ENCODE peak calls at places on chromosomes 4 and X, in ten cellular contexts. I, W, E, Y, G, A, J, X, Q and L are unnamed samples.

GRCh38 chrX:130628522-130628921 is 226.7 kb downstream of the RBMX2 start:
- DNase-seq in A (no peak), J (no peak), Y (no peak), X (no peak), Q (no peak), G (no peak), W (no peak), I (no peak), E (no peak), L (no peak)

GRCh38 chr4:151205722-151206121 is 71.2 kb upstream of the PRSS48 start:
- DNase-seq in E (no peak), X (no peak), Y (no peak), Q (no peak), I (no peak), A (no peak), J (no peak), W (no peak), G (no peak), L (no peak)

GRCh38 chrX:108292053-108292452 is 146.2 kb downstream of the COL4A6 start:
- DNase-seq in Q (no peak), G (no peak), W (no peak), X (no peak), E (no peak), Y (no peak), I (no peak), A (no peak), J (no peak), L (no peak)

GRCh38 chr4:152038238-152038637 is 277.4 kb upstream of the GATB start:
- DNase-seq in W (no peak), X (no peak), A (no peak), Q (no peak), E (no peak), G (no peak), Y (no peak), J (no peak), I (no peak), L (no peak)

GRCh38 chrX:43836435-43837184 is 45.6 kb downstream of the MAOB start:
- DNase-seq in G (no peak), J (no peak), A (peak), W (no peak), Q (no peak), X (peak), I (no peak), E (no peak), Y (no peak), L (peak)

GRCh38 chrX:72029473-72030411 is 102.0 kb downstream of the RTL5 start:
- DNase-seq in J (no peak), W (no peak), X (peak), G (no peak), Q (peak), Y (no peak), A (peak), E (peak), I (no peak), L (no peak)

GRCh38 chr4:2849267-2850140 is 5.9 kb downstream of the ADD1 start:
- DNase-seq in X (no peak), J (no peak), I (no peak), Q (no peak), Y (no peak), A (peak), W (no peak), E (no peak), G (no peak), L (no peak)

GRCh38 chrX:840556-840955 is 210.0 kb downstream of the SHOX start:
- DNase-seq in J (no peak), A (no peak), Q (no peak), I (no peak), E (no peak), Y (no peak), W (no peak), G (no peak), X (no peak), L (no peak)

GRCh38 chr4:177490769-177491168 is 48.5 kb upstream of the AGA start:
- DNase-seq in G (no peak), X (no peak), J (no peak), Q (no peak), A (no peak), I (no peak), E (no peak), W (no peak), Y (no peak), L (no peak)

GRCh38 chrX:68868902-68869800 is 40.3 kb downstream of the EFNB1 start:
- DNase-seq in X (no peak), W (no peak), G (no peak), J (no peak), Q (no peak), A (no peak), E (no peak), I (no peak), Y (no peak), L (no peak)

GRCh38 chrX:11010476-11010875 is 100.7 kb upstream of the HCCS start:
- DNase-seq in W (no peak), X (no peak), A (no peak), J (no peak), E (no peak), Q (no peak), G (no peak), I (no peak), Y (no peak), L (no peak)

GRCh38 chr4:142030010-142030409 is 393.6 kb downstream of the IL15 start:
- DNase-seq in Q (no peak), J (no peak), A (no peak), I (no peak), E (no peak), G (no peak), X (no peak), W (no peak), Y (no peak), L (no peak)

GRCh38 chr4:81221303-81222081 is 6.5 kb upstream of the PRKG2 start:
- DNase-seq in E (no peak), X (no peak), Y (no peak), I (no peak), W (no peak), Q (no peak), J (no peak), G (no peak), A (no peak), L (peak)